ENCODE peak calls at places on chromosomes 12 and 14, in seven cellular contexts. Q is SK-N-SH; E is ELF-1; F is HCT116; M is stimulated activated CD4-positive, alpha-beta T cell treated with anti-CD3 and anti-CD28 coated beads, TNF-alpha, amount 100 ng/mL, for 4 hours; Z is NCI-H524; X is stimulated activated CD8-positive, alpha-beta memory T cell treated with anti-CD3 and anti-CD28 coated beads, Interleukin-7, amount 100 ng/mL, for 1 hour. P is an unnamed sample.

GRCh38 chr14:89425931-89426330 is 8.9 kb upstream of the FOXN3 start:
- DNase-seq in Z (no peak), F (peak; percentile 48), X (no peak), E (peak; percentile 69), Q (no peak), M (no peak), P (no peak)

GRCh38 chr12:129049917-129050316 is 196.6 kb downstream of the GLT1D1 start:
- DNase-seq in F (no peak), X (no peak), Z (no peak), E (peak; percentile 51), Q (no peak), M (no peak), P (no peak)

GRCh38 chr12:42338280-42338679 is 12.3 kb downstream of the PPHLN1 start:
- DNase-seq in M (no peak), Z (no peak), F (no peak), X (no peak), Q (no peak), E (no peak), P (no peak)

GRCh38 chr12:14664434-14665023 is 31.9 kb downstream of the GUCY2C start:
- DNase-seq in Z (peak; percentile 3), E (no peak), Q (peak; percentile 15), M (no peak), F (peak; percentile 37), X (no peak), P (no peak)

GRCh38 chr14:99681832-99682148 is 2.3 kb upstream of the CYP46A1 start:
- DNase-seq in F (no peak), E (no peak), X (no peak), M (no peak), Q (no peak), Z (no peak), P (no peak)

GRCh38 chr12:34394211-34395055 is 372.1 kb downstream of the ALG10 start:
- DNase-seq in M (no peak), X (no peak), E (no peak), Z (no peak), Q (peak; percentile 9), F (no peak), P (no peak)

GRCh38 chr12:1628671-1629337 is at the start of gene WNT5B:
- DNase-seq in Q (peak; percentile 76), E (no peak), Z (peak; percentile 8), X (no peak), F (no peak), M (no peak), P (no peak)

GRCh38 chr12:52201520-52201839 is 9.7 kb upstream of the KRT80 start:
- DNase-seq in E (no peak), F (no peak), X (no peak), Q (no peak), Z (peak; percentile 56), M (no peak), P (no peak)

GRCh38 chr14:71004481-71004880 is 97.2 kb downstream of the PCNX1 start:
- DNase-seq in E (no peak), M (no peak), Z (no peak), F (no peak), Q (no peak), X (no peak), P (no peak)

GRCh38 chr12:106644335-106645073 is 61.7 kb downstream of the RFX4 start:
- DNase-seq in X (no peak), M (no peak), E (no peak), F (no peak), Q (no peak), Z (no peak), P (no peak)

GRCh38 chr14:73714656-73715081 is 485 bp upstream of the PNMA1 start:
- DNase-seq in X (no peak), Q (peak; percentile 75), E (no peak), F (no peak), M (no peak), Z (peak; percentile 74), P (no peak)

GRCh38 chr12:103114296-103115055 is 157.0 kb downstream of the ASCL1 start:
- DNase-seq in E (no peak), F (no peak), M (no peak), X (no peak), Z (no peak), Q (no peak), P (no peak)

GRCh38 chr12:9751204-9752144 is 9.2 kb downstream of the CD69 start:
- DNase-seq in F (peak; percentile 12), Z (no peak), M (peak; percentile 56), E (no peak), Q (peak; percentile 6), X (no peak), P (no peak)

GRCh38 chr14:99430491-99430890 is 50.2 kb downstream of the SETD3 start:
- DNase-seq in E (no peak), F (no peak), Z (no peak), M (no peak), X (no peak), Q (no peak), P (no peak)